ENCODE peak calls at places on chromosome 17, in eight cellular contexts. V is GM10248; I is AG10803; P is neural crest cell; H is CD4-positive, alpha-beta T cell; D is AG04450; G is HepG2; B is RWPE1. Q is an unnamed sample.
A peak's percentile ranks its signal among the peaks of the same experiment; 100 is the strongest.

GRCh38 chr17:41301916-41302901 is at the start of gene KRTAP29-1:
- DNase-seq in V (no peak), I (no peak), P (no peak), H (no peak), D (no peak), G (no peak), B (no peak), Q (no peak)

GRCh38 chr17:68973098-68973929 is 18.1 kb upstream of the ABCA8 start:
- DNase-seq in V (no peak), I (no peak), P (no peak), H (no peak), D (no peak), G (no peak), B (no peak), Q (no peak)

GRCh38 chr17:64306850-64307463 is 43.9 kb upstream of the TEX2 start:
- DNase-seq in V (peak; percentile 73), I (peak; percentile 68), P (peak; percentile 59), H (peak; percentile 57), D (peak; percentile 44), G (peak; percentile 60), B (peak; percentile 56), Q (peak; percentile 66)

GRCh38 chr17:7440113-7440822 is 956 bp downstream of the FGF11 start:
- DNase-seq in V (peak; percentile 76), I (no peak), P (peak; percentile 56), H (no peak), D (no peak), G (no peak), B (no peak), Q (peak; percentile 65)

GRCh38 chr17:70668938-70669778 is 499.8 kb downstream of the KCNJ2 start:
- DNase-seq in V (no peak), I (no peak), P (no peak), H (no peak), D (no peak), G (no peak), B (no peak), Q (no peak)

GRCh38 chr17:73182616-73183310 is 10.1 kb upstream of the COG1 start:
- DNase-seq in V (no peak), I (no peak), P (no peak), H (no peak), D (peak; percentile 6), G (peak; percentile 50), B (no peak), Q (peak; percentile 67)

GRCh38 chr17:55054429-55054828 is 85.9 kb downstream of the STXBP4 start:
- DNase-seq in V (no peak), I (no peak), P (no peak), H (no peak), D (no peak), G (no peak), B (no peak), Q (no peak)

GRCh38 chr17:69246726-69247375 is 18.2 kb upstream of the ABCA10 start:
- DNase-seq in V (peak; percentile 35), I (peak; percentile 58), P (no peak), H (no peak), D (no peak), G (peak; percentile 62), B (peak; percentile 30), Q (no peak)

GRCh38 chr17:65901394-65901793 is 290.5 kb downstream of the CEP112 start:
- DNase-seq in V (no peak), I (no peak), P (no peak), H (no peak), D (no peak), G (no peak), B (no peak), Q (no peak)

GRCh38 chr17:77429985-77430752 is 289.4 kb downstream of the SEC14L1 start:
- DNase-seq in V (peak; percentile 80), I (peak; percentile 99), P (peak; percentile 95), H (peak; percentile 84), D (peak; percentile 96), G (peak; percentile 97), B (no peak), Q (peak; percentile 97)

GRCh38 chr17:78400581-78401240 is 22.3 kb downstream of the PGS1 start:
- DNase-seq in V (no peak), I (no peak), P (no peak), H (no peak), D (no peak), G (no peak), B (peak; percentile 59), Q (no peak)

GRCh38 chr17:81510798-81511549 is 1.6 kb downstream of the ACTG1 start:
- DNase-seq in V (no peak), I (no peak), P (no peak), H (peak; percentile 43), D (no peak), G (no peak), B (no peak), Q (peak; percentile 37)

GRCh38 chr17:2711608-2712299 is at the start of gene CLUH:
- DNase-seq in V (peak; percentile 99), I (peak; percentile 97), P (peak; percentile 84), H (peak; percentile 93), D (peak; percentile 91), G (peak; percentile 67), B (peak; percentile 92), Q (peak; percentile 79)
- TF ChIP-seq CTCF in V (no peak), I (no peak), P (no peak), H (no peak), D (no peak), G (no peak), B (no peak), Q (no peak)

GRCh38 chr17:18262111-18262510 is 1.6 kb downstream of the MIEF2 start:
- DNase-seq in V (no peak), I (no peak), P (no peak), H (no peak), D (no peak), G (no peak), B (no peak), Q (no peak)

GRCh38 chr17:18261659-18262058 is 1.2 kb downstream of the MIEF2 start:
- DNase-seq in V (no peak), I (no peak), P (no peak), H (no peak), D (no peak), G (no peak), B (no peak), Q (no peak)

GRCh38 chr17:18261146-18261515 is 669 bp downstream of the MIEF2 start:
- DNase-seq in V (peak; percentile 75), I (peak; percentile 49), P (no peak), H (no peak), D (no peak), G (peak; percentile 24), B (peak; percentile 86), Q (no peak)

GRCh38 chr17:18262641-18263040 is 2.2 kb downstream of the MIEF2 start:
- DNase-seq in V (no peak), I (no peak), P (no peak), H (no peak), D (no peak), G (no peak), B (no peak), Q (no peak)

DNA sequence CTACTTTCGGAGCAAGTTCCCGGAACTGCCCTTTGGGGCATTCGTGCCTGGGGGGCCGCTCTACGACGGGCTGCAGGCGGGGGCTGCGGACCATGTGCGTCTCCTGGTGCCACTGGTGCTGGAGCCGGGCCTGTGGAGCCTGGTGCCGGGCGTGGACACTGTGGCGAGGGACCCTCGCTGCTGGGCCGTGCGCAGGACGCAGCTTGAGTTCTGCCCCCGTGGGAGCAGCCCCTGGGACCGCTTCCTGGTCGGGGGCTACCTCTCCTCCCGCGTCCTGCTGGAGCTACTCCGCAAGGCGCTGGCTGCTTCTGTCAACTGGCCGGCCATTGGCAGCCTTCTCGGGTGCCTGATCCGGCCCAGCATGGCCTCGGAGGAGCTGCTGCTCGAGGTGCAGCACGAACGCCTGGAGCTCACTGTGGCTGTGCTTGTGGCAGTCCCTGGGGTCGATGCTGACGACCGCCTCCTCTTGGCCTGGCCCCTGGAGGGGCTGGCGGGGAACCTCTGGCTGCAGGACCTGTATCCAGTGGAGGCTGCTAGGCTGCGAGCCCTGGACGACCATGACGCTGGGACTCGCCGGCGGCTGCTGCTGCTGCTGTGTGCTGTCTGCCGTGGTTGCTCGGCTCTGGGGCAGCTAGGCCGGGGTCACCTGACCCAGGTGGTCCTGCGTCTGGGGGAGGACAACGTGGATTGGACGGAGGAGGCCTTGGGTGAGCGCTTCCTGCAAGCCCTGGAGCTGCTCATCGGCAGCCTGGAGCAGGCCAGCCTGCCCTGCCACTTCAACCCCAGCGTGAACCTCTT is 3.6 kb downstream of the MIEF2 start:
- DNase-seq in V (no peak), I (no peak), P (no peak), H (no peak), D (no peak), G (no peak), B (no peak), Q (no peak)
- TF ChIP-seq CTCF in V (no peak), I (no peak), P (no peak), H (no peak), D (no peak), G (no peak), B (no peak), Q (no peak)

DNA sequence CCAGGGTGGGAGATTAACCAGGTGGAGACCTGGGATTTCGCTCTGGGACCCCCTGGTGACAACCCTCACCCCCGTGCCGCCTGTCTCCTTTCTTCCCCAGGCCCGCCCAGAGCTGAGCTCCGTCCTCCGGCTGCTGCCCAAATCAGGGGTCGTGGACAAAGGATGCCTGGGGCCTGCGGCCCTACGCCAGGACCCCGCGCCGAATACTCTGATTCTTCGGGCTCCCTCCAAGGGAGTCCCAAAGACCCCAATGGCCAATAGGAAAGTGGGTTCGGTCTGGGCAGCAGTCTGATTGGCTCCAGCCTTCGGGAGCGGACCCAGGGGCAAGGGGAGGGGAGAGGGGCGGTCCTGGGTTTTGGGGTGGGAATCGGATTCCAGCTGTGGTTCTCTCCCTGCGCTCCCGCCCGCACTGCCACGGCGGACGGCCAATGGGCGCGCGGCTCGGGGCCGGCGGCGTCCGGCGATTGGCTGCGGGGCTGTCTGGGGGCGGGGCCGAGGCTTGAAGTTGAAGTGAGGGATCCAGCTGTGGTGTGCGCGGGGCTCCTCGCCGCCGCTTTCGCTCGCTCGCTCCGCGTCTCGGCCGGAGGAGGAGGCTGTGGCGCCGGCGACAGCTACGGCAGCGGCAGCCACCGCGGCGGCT is at the start of gene CACNA1G:
- DNase-seq in V (peak; percentile 94), I (peak; percentile 77), P (peak; percentile 95), H (peak; percentile 81), D (peak; percentile 26), G (peak; percentile 71), B (peak; percentile 97), Q (peak; percentile 94)
- TF ChIP-seq CTCF in V (no peak), I (no peak), P (no peak), H (no peak), D (no peak), G (peak; percentile 25), B (no peak), Q (no peak)

GRCh38 chr17:29588561-29589411 is 662 bp downstream of the GIT1 start:
- DNase-seq in V (peak; percentile 37), I (no peak), P (no peak), H (no peak), D (no peak), G (no peak), B (no peak), Q (no peak)

GRCh38 chr17:29590261-29590978 is 972 bp upstream of the GIT1 start:
- DNase-seq in V (no peak), I (peak; percentile 49), P (no peak), H (no peak), D (no peak), G (no peak), B (peak; percentile 56), Q (no peak)

GRCh38 chr17:29588017-29588557 is 1.4 kb downstream of the GIT1 start:
- DNase-seq in V (no peak), I (no peak), P (no peak), H (no peak), D (no peak), G (no peak), B (no peak), Q (no peak)

GRCh38 chr17:29590979-29591736 is 1.7 kb upstream of the GIT1 start:
- DNase-seq in V (peak; percentile 50), I (peak; percentile 26), P (peak; percentile 50), H (no peak), D (no peak), G (peak; percentile 58), B (peak; percentile 78), Q (peak; percentile 62)

GRCh38 chr17:29589524-29590260 is at the start of gene GIT1:
- DNase-seq in V (peak; percentile 95), I (peak; percentile 80), P (peak; percentile 79), H (peak; percentile 81), D (no peak), G (peak; percentile 70), B (peak; percentile 89), Q (peak; percentile 80)
- TF ChIP-seq CTCF in V (no peak), I (no peak), P (no peak), H (no peak), D (no peak), G (no peak), B (no peak), Q (no peak)

Q was measured in BE2C.